ENCODE peak calls at places on chromosome 1, in eight cellular contexts. O is lung; W is H1; M is neural progenitor cell; Z is NCI-H1105 treated with DMSO at 0.1 percent for 48 hours; S is activated CD4-positive, alpha-beta T cell treated with anti-CD3 and anti-CD28 coated beads, Interleukin-2, amount 10 ng/mL, durations not matched to agents 7 days and 5 days; B is A549; F is GM19239. L is an unnamed sample.

GRCh38 chr1:156194300-156194652 is 372 bp downstream of the SLC25A44 start:
- DNase-seq in S (no peak), M (no peak), W (no peak), B (no peak), F (no peak), Z (no peak), O (no peak), L (no peak)

GRCh38 chr1:54415986-54416385 is 9.8 kb upstream of the SSBP3 start:
- DNase-seq in S (no peak), O (no peak), M (no peak), Z (no peak), W (no peak), F (no peak), B (no peak), L (no peak)

GRCh38 chr1:238052496-238053266 is 162.0 kb upstream of the ZP4 start:
- DNase-seq in O (no peak), S (no peak), M (no peak), B (no peak), W (no peak), Z (no peak), F (no peak), L (no peak)

GRCh38 chr1:224616761-224617409 is 768 bp downstream of the CNIH3 start:
- DNase-seq in B (no peak), Z (no peak), S (no peak), F (no peak), M (peak), O (no peak), W (peak), L (no peak)

GRCh38 chr1:89844236-89844807 is 23.5 kb downstream of the LRRC8D start:
- DNase-seq in F (no peak), B (no peak), S (peak), Z (no peak), W (no peak), O (no peak), M (no peak), L (peak)

GRCh38 chr1:91895832-91896556 is 10.0 kb upstream of the TGFBR3 start:
- DNase-seq in M (no peak), S (no peak), Z (no peak), O (no peak), F (no peak), W (no peak), B (no peak), L (no peak)

GRCh38 chr1:31407029-31407626 is 5.9 kb upstream of the SERINC2 start:
- DNase-seq in S (no peak), F (no peak), W (no peak), O (no peak), B (no peak), Z (no peak), M (no peak), L (no peak)

GRCh38 chr1:209805341-209805781 is 581 bp downstream of the IRF6 start:
- DNase-seq in M (peak), B (no peak), Z (no peak), O (no peak), S (no peak), F (no peak), W (peak), L (no peak)

GRCh38 chr1:67889940-67890567 is 56.8 kb upstream of the GNG12 start:
- DNase-seq in W (no peak), B (peak), O (peak), Z (no peak), M (no peak), S (no peak), F (no peak), L (no peak)

GRCh38 chr1:153444078-153444477 is 16.4 kb downstream of the S100A7 start:
- DNase-seq in B (no peak), Z (no peak), M (no peak), O (no peak), F (no peak), S (no peak), W (no peak), L (peak)

GRCh38 chr1:55767171-55767570 is 552.0 kb upstream of the USP24 start:
- DNase-seq in S (no peak), F (no peak), O (no peak), B (no peak), M (no peak), W (no peak), Z (no peak), L (no peak)

GRCh38 chr1:19762175-19762779 is 37.4 kb downstream of the TMCO4 start:
- DNase-seq in F (peak), M (peak), S (peak), O (no peak), Z (peak), B (peak), W (peak), L (peak)

GRCh38 chr1:12600880-12601633 is 17.0 kb downstream of the DHRS3 start:
- DNase-seq in W (peak), F (no peak), O (peak), B (peak), Z (peak), S (peak), M (peak), L (peak)

GRCh38 chr1:70331962-70332361 is 22.6 kb downstream of the ANKRD13C start:
- DNase-seq in B (no peak), W (no peak), F (no peak), M (no peak), S (no peak), O (no peak), Z (no peak), L (no peak)

GRCh38 chr1:18794561-18794960 is 64.9 kb downstream of the TAS1R2 start:
- DNase-seq in S (no peak), O (no peak), W (peak), Z (peak), B (peak), M (peak), F (no peak), L (no peak)

GRCh38 chr1:228008391-228009115 is 1.8 kb downstream of the WNT3A start:
- DNase-seq in O (peak), F (no peak), S (no peak), M (peak), W (no peak), B (no peak), Z (no peak), L (no peak)

GRCh38 chr1:209823143-209824041 is 4.4 kb upstream of the UTP25 start:
- DNase-seq in O (no peak), Z (peak), M (peak), W (no peak), S (peak), F (no peak), B (peak), L (peak)

GRCh38 chr1:116232989-116233514 is 121.9 kb downstream of the MAB21L3 start:
- DNase-seq in W (no peak), O (no peak), S (peak), Z (no peak), B (no peak), F (no peak), M (peak), L (peak)

GRCh38 chr1:116751149-116751548 is 3.1 kb upstream of the CD2 start:
- DNase-seq in F (no peak), W (no peak), M (no peak), S (no peak), B (no peak), O (no peak), Z (no peak), L (no peak)

GRCh38 chr1:15974855-15975254 is 1.0 kb downstream of the ZBTB17 start:
- DNase-seq in W (no peak), O (no peak), M (no peak), B (no peak), Z (no peak), F (no peak), S (no peak), L (peak)

GRCh38 chr1:154706851-154707250 is 98.9 kb upstream of the ADAR start:
- DNase-seq in Z (no peak), B (no peak), W (no peak), S (no peak), O (no peak), M (no peak), F (no peak), L (no peak)

GRCh38 chr1:94526152-94526551 is 15.4 kb downstream of the F3 start:
- DNase-seq in F (no peak), B (no peak), O (no peak), M (no peak), S (no peak), Z (no peak), W (no peak), L (no peak)

GRCh38 chr1:44267438-44267837 is 54.2 kb downstream of the DMAP1 start:
- DNase-seq in S (no peak), Z (no peak), B (no peak), F (no peak), M (no peak), W (no peak), O (no peak), L (no peak)

GRCh38 chr1:62417351-62417999 is 19.4 kb upstream of the USP1 start:
- DNase-seq in W (no peak), Z (no peak), B (no peak), O (no peak), S (no peak), M (no peak), F (no peak), L (no peak)

GRCh38 chr1:96730574-96731298 is 9.2 kb downstream of the PTBP2 start:
- DNase-seq in W (no peak), O (no peak), Z (no peak), F (no peak), S (no peak), B (no peak), M (peak), L (no peak)

L was measured in Karpas-422.